ENCODE peak calls at places on chromosomes 12 and 14, in eight cellular contexts. One of them, this sample, is unnamed.

GRCh38 chr12:4909734-4910501 is at the start of gene KCNA1:
- DNase-seq in fibroblast of lung: peak; percentile 38
- DNase-seq in thoracic aorta: no peak
- DNase-seq in AG09309: no peak
- DNase-seq in upper lobe of right lung: no peak
- DNase-seq in endodermal cell: peak; percentile 84
- DNase-seq in astrocyte of the cerebellum: no peak
- DNase-seq in Panc1: no peak
- DNase-seq in this sample: no peak

GRCh38 chr14:100286484-100287191 is 19.6 kb downstream of the SLC25A29 start:
- DNase-seq in fibroblast of lung: no peak
- DNase-seq in thoracic aorta: no peak
- DNase-seq in AG09309: no peak
- DNase-seq in upper lobe of right lung: peak; percentile 56
- DNase-seq in endodermal cell: peak; percentile 54
- DNase-seq in astrocyte of the cerebellum: no peak
- DNase-seq in Panc1: no peak
- DNase-seq in this sample: no peak

GRCh38 chr14:20563966-20564365 is 3.1 kb upstream of the RNASE9 start:
- DNase-seq in fibroblast of lung: no peak
- DNase-seq in thoracic aorta: no peak
- DNase-seq in AG09309: no peak
- DNase-seq in upper lobe of right lung: no peak
- DNase-seq in endodermal cell: no peak
- DNase-seq in astrocyte of the cerebellum: no peak
- DNase-seq in Panc1: no peak
- DNase-seq in this sample: no peak

GRCh38 chr14:67999693-68000384 is 180.3 kb downstream of the RAD51B start:
- DNase-seq in fibroblast of lung: peak; percentile 96
- DNase-seq in thoracic aorta: no peak
- DNase-seq in AG09309: no peak
- DNase-seq in upper lobe of right lung: no peak
- DNase-seq in endodermal cell: no peak
- DNase-seq in astrocyte of the cerebellum: peak; percentile 73
- DNase-seq in Panc1: peak; percentile 7
- DNase-seq in this sample: no peak

GRCh38 chr12:49777800-49778748 is 36.7 kb downstream of the TMBIM6 start:
- DNase-seq in fibroblast of lung: peak; percentile 20
- DNase-seq in thoracic aorta: no peak
- DNase-seq in AG09309: no peak
- DNase-seq in upper lobe of right lung: peak; percentile 82
- DNase-seq in endodermal cell: peak; percentile 98
- DNase-seq in astrocyte of the cerebellum: no peak
- DNase-seq in Panc1: no peak
- DNase-seq in this sample: no peak

GRCh38 chr12:63151061-63151897 is at the start of gene AVPR1A:
- DNase-seq in fibroblast of lung: no peak
- DNase-seq in thoracic aorta: no peak
- DNase-seq in AG09309: no peak
- DNase-seq in upper lobe of right lung: no peak
- DNase-seq in endodermal cell: no peak
- DNase-seq in astrocyte of the cerebellum: no peak
- DNase-seq in Panc1: no peak
- DNase-seq in this sample: no peak

GRCh38 chr12:54977857-54978256 is 6.7 kb downstream of the TESPA1 start:
- DNase-seq in fibroblast of lung: no peak
- DNase-seq in thoracic aorta: no peak
- DNase-seq in AG09309: no peak
- DNase-seq in upper lobe of right lung: no peak
- DNase-seq in endodermal cell: no peak
- DNase-seq in astrocyte of the cerebellum: no peak
- DNase-seq in Panc1: no peak
- DNase-seq in this sample: no peak

GRCh38 chr12:54420766-54421144 is 1.7 kb upstream of the ITGA5 start:
- DNase-seq in fibroblast of lung: no peak
- DNase-seq in thoracic aorta: no peak
- DNase-seq in AG09309: no peak
- DNase-seq in upper lobe of right lung: no peak
- DNase-seq in endodermal cell: peak; percentile 76
- DNase-seq in astrocyte of the cerebellum: no peak
- DNase-seq in Panc1: no peak
- DNase-seq in this sample: no peak

GRCh38 chr14:22387776-22388241 is 201.2 kb downstream of the DAD1 start:
- DNase-seq in fibroblast of lung: peak; percentile 46
- DNase-seq in thoracic aorta: no peak
- DNase-seq in AG09309: no peak
- DNase-seq in upper lobe of right lung: no peak
- DNase-seq in endodermal cell: no peak
- DNase-seq in astrocyte of the cerebellum: peak; percentile 85
- DNase-seq in Panc1: no peak
- DNase-seq in this sample: no peak

GRCh38 chr12:93302331-93303229 is 75.1 kb upstream of the NUDT4 start:
- DNase-seq in fibroblast of lung: peak; percentile 98
- DNase-seq in thoracic aorta: peak; percentile 36
- DNase-seq in AG09309: no peak
- DNase-seq in upper lobe of right lung: no peak
- DNase-seq in endodermal cell: no peak
- DNase-seq in astrocyte of the cerebellum: peak; percentile 90
- DNase-seq in Panc1: no peak
- DNase-seq in this sample: no peak

GRCh38 chr14:56423591-56423991 is 156.0 kb upstream of the TMEM260 start:
- DNase-seq in fibroblast of lung: peak; percentile 48
- DNase-seq in thoracic aorta: no peak
- DNase-seq in AG09309: peak; percentile 20
- DNase-seq in upper lobe of right lung: no peak
- DNase-seq in endodermal cell: no peak
- DNase-seq in astrocyte of the cerebellum: peak; percentile 8
- DNase-seq in Panc1: no peak
- DNase-seq in this sample: no peak

GRCh38 chr12:88703790-88704189 is 123.5 kb upstream of the KITLG start:
- DNase-seq in fibroblast of lung: peak; percentile 49
- DNase-seq in thoracic aorta: no peak
- DNase-seq in AG09309: no peak
- DNase-seq in upper lobe of right lung: no peak
- DNase-seq in endodermal cell: no peak
- DNase-seq in astrocyte of the cerebellum: no peak
- DNase-seq in Panc1: no peak
- DNase-seq in this sample: no peak

GRCh38 chr14:58288106-58288792 is 10.1 kb upstream of the ARID4A start:
- DNase-seq in fibroblast of lung: no peak
- DNase-seq in thoracic aorta: no peak
- DNase-seq in AG09309: no peak
- DNase-seq in upper lobe of right lung: no peak
- DNase-seq in endodermal cell: no peak
- DNase-seq in astrocyte of the cerebellum: no peak
- DNase-seq in Panc1: no peak
- DNase-seq in this sample: no peak

GRCh38 chr12:116638376-116638775 is 79.2 kb downstream of the MAP1LC3B2 start:
- DNase-seq in fibroblast of lung: no peak
- DNase-seq in thoracic aorta: no peak
- DNase-seq in AG09309: no peak
- DNase-seq in upper lobe of right lung: no peak
- DNase-seq in endodermal cell: no peak
- DNase-seq in astrocyte of the cerebellum: no peak
- DNase-seq in Panc1: no peak
- DNase-seq in this sample: no peak

GRCh38 chr14:85319998-85320397 is 209.9 kb upstream of the FLRT2 start:
- DNase-seq in fibroblast of lung: peak; percentile 74
- DNase-seq in thoracic aorta: no peak
- DNase-seq in AG09309: no peak
- DNase-seq in upper lobe of right lung: no peak
- DNase-seq in endodermal cell: no peak
- DNase-seq in astrocyte of the cerebellum: no peak
- DNase-seq in Panc1: no peak
- DNase-seq in this sample: no peak

GRCh38 chr12:104142543-104142942 is 4.5 kb upstream of the NFYB start:
- DNase-seq in fibroblast of lung: no peak
- DNase-seq in thoracic aorta: no peak
- DNase-seq in AG09309: no peak
- DNase-seq in upper lobe of right lung: no peak
- DNase-seq in endodermal cell: no peak
- DNase-seq in astrocyte of the cerebellum: no peak
- DNase-seq in Panc1: no peak
- DNase-seq in this sample: no peak

GRCh38 chr12:11757095-11757494 is 107.6 kb downstream of the ETV6 start:
- DNase-seq in fibroblast of lung: no peak
- DNase-seq in thoracic aorta: no peak
- DNase-seq in AG09309: no peak
- DNase-seq in upper lobe of right lung: no peak
- DNase-seq in endodermal cell: no peak
- DNase-seq in astrocyte of the cerebellum: no peak
- DNase-seq in Panc1: no peak
- DNase-seq in this sample: no peak

GRCh38 chr12:55818140-55818728 is 393 bp downstream of the ORMDL2 start:
- DNase-seq in fibroblast of lung: peak; percentile 23
- DNase-seq in thoracic aorta: no peak
- DNase-seq in AG09309: no peak
- DNase-seq in upper lobe of right lung: no peak
- DNase-seq in endodermal cell: no peak
- DNase-seq in astrocyte of the cerebellum: no peak
- DNase-seq in Panc1: no peak
- DNase-seq in this sample: no peak

GRCh38 chr14:64444140-64444539 is 21.2 kb upstream of the AKAP5 start:
- DNase-seq in fibroblast of lung: no peak
- DNase-seq in thoracic aorta: no peak
- DNase-seq in AG09309: no peak
- DNase-seq in upper lobe of right lung: no peak
- DNase-seq in endodermal cell: no peak
- DNase-seq in astrocyte of the cerebellum: no peak
- DNase-seq in Panc1: no peak
- DNase-seq in this sample: no peak

GRCh38 chr14:61329478-61330051 is 8.2 kb downstream of the PRKCH start:
- DNase-seq in fibroblast of lung: no peak
- DNase-seq in thoracic aorta: no peak
- DNase-seq in AG09309: no peak
- DNase-seq in upper lobe of right lung: no peak
- DNase-seq in endodermal cell: no peak
- DNase-seq in astrocyte of the cerebellum: no peak
- DNase-seq in Panc1: no peak
- DNase-seq in this sample: no peak
- H3K4me3 ChIP-seq in fibroblast of lung: no peak overlapping the region
- H3K4me3 ChIP-seq in thoracic aorta: no peak overlapping the region
- H3K4me3 ChIP-seq in AG09309: no peak overlapping the region
- H3K4me3 ChIP-seq in upper lobe of right lung: no peak overlapping the region
- H3K4me3 ChIP-seq in endodermal cell: no peak overlapping the region
- H3K4me3 ChIP-seq in astrocyte of the cerebellum: no peak overlapping the region
- H3K4me3 ChIP-seq in Panc1: no peak overlapping the region
- H3K4me3 ChIP-seq in this sample: no peak overlapping the region

GRCh38 chr14:32933623-32933942 is 5.1 kb upstream of the NPAS3 start:
- DNase-seq in fibroblast of lung: peak; percentile 80
- DNase-seq in thoracic aorta: no peak
- DNase-seq in AG09309: no peak
- DNase-seq in upper lobe of right lung: no peak
- DNase-seq in endodermal cell: no peak
- DNase-seq in astrocyte of the cerebellum: peak; percentile 66
- DNase-seq in Panc1: no peak
- DNase-seq in this sample: no peak
- TF ChIP-seq CTCF in fibroblast of lung: peak; percentile 33
- TF ChIP-seq CTCF in thoracic aorta: peak; percentile 30
- TF ChIP-seq CTCF in AG09309: peak; percentile 20
- TF ChIP-seq CTCF in upper lobe of right lung: no peak
- TF ChIP-seq CTCF in endodermal cell: peak; percentile 59
- TF ChIP-seq CTCF in astrocyte of the cerebellum: peak; percentile 47
- TF ChIP-seq CTCF in Panc1: no peak
- TF ChIP-seq CTCF in this sample: no peak

GRCh38 chr14:103084021-103084919 is at the start of gene LBHD2:
- DNase-seq in fibroblast of lung: peak; percentile 25
- DNase-seq in thoracic aorta: no peak
- DNase-seq in AG09309: no peak
- DNase-seq in upper lobe of right lung: no peak
- DNase-seq in endodermal cell: peak; percentile 61
- DNase-seq in astrocyte of the cerebellum: no peak
- DNase-seq in Panc1: no peak
- DNase-seq in this sample: no peak
- H3K4me3 ChIP-seq in fibroblast of lung: no peak within 1 kb of the TSS
- H3K4me3 ChIP-seq in thoracic aorta: peak within 1 kb of the TSS; percentile 19
- H3K4me3 ChIP-seq in AG09309: no peak within 1 kb of the TSS
- H3K4me3 ChIP-seq in upper lobe of right lung: no peak within 1 kb of the TSS
- H3K4me3 ChIP-seq in endodermal cell: no peak within 1 kb of the TSS
- H3K4me3 ChIP-seq in astrocyte of the cerebellum: no peak within 1 kb of the TSS
- H3K4me3 ChIP-seq in Panc1: no peak within 1 kb of the TSS
- H3K4me3 ChIP-seq in this sample: no peak within 1 kb of the TSS

DNA sequence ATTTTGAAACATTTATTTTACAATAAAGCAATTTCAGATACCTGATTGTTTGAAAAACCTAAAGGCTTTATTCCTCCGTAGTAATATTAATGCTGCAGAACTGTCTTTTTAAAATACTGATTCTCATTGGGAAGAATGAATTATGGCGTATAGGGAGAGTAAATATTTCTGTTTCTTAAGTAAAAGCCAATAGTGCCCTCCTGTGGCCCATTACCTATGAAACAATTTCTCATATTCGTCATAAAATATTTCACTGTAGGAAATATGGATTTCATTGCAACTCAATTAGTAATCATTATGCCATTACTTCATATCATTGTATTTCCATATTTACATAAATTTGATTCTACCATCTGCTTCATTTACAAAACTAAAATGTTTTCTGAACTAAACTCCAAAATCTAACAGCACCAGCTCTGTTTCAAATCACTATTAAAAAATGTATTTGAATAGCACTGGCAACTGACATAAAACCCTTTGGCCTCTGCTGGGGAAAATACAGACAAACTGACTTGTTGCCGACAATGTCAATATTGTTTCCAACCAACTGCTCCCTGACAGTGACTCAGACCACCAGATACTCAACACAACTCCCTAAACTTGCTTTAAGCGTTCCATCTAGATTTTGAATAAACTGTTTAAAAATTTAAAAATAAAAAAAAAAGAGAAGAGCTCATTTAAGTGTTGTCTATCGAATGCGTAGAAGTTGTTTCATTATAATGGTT is 290.3 kb downstream of the NAV3 start:
- DNase-seq in fibroblast of lung: peak; percentile 26
- DNase-seq in thoracic aorta: no peak
- DNase-seq in AG09309: no peak
- DNase-seq in upper lobe of right lung: no peak
- DNase-seq in endodermal cell: no peak
- DNase-seq in astrocyte of the cerebellum: peak; percentile 33
- DNase-seq in Panc1: no peak
- DNase-seq in this sample: no peak
- TF ChIP-seq CTCF in fibroblast of lung: peak; percentile 37
- TF ChIP-seq CTCF in thoracic aorta: no peak
- TF ChIP-seq CTCF in AG09309: peak; percentile 39
- TF ChIP-seq CTCF in upper lobe of right lung: peak; percentile 29
- TF ChIP-seq CTCF in endodermal cell: peak; percentile 52
- TF ChIP-seq CTCF in astrocyte of the cerebellum: no peak
- TF ChIP-seq CTCF in Panc1: peak; percentile 36
- TF ChIP-seq CTCF in this sample: no peak